ENCODE peak calls at places on chromosomes 16 and 17, in five cellular contexts. N, U, T, G and V are unnamed samples.

GRCh38 chr17:83173997-83174858 is 94.8 kb downstream of the METRNL start:
- ATAC-seq in N (no peak), U (no peak), T (no peak), G (peak), V (no peak)

GRCh38 chr16:4241601-4242270 is at the start of gene SRL:
- ATAC-seq in N (no peak), U (peak), T (no peak), G (peak), V (no peak)

GRCh38 chr17:20294120-20294519 is 173.2 kb downstream of the LGALS9B start:
- ATAC-seq in N (no peak), U (no peak), T (no peak), G (no peak), V (no peak)

GRCh38 chr17:73998246-73999220 is 204.9 kb upstream of the RPL38 start:
- ATAC-seq in N (peak), U (peak), T (peak), G (peak), V (peak)

GRCh38 chr17:50318551-50319310 is 27.2 kb upstream of the XYLT2 start:
- ATAC-seq in N (no peak), U (no peak), T (no peak), G (no peak), V (no peak)

GRCh38 chr17:41634639-41635038 is 10.3 kb upstream of the KRT17 start:
- ATAC-seq in N (no peak), U (no peak), T (no peak), G (no peak), V (no peak)

GRCh38 chr17:49723423-49723822 is 15.7 kb upstream of the SLC35B1 start:
- ATAC-seq in N (no peak), U (peak), T (no peak), G (peak), V (no peak)

GRCh38 chr17:11485802-11486421 is 112.4 kb upstream of the DNAH9 start:
- ATAC-seq in N (no peak), U (no peak), T (no peak), G (no peak), V (no peak)

GRCh38 chr16:88479795-88480760 is 27.0 kb downstream of the ZFPM1 start:
- ATAC-seq in N (peak), U (no peak), T (peak), G (peak), V (peak)

GRCh38 chr17:20203761-20204263 is 194.7 kb downstream of the SPECC1 start:
- ATAC-seq in N (no peak), U (peak), T (no peak), G (no peak), V (no peak)

GRCh38 chr17:62865586-62865985 is 57.5 kb upstream of the MARCHF10 start:
- ATAC-seq in N (no peak), U (no peak), T (no peak), G (no peak), V (no peak)

GRCh38 chr17:70251704-70252103 is 82.4 kb downstream of the KCNJ2 start:
- ATAC-seq in N (no peak), U (no peak), T (no peak), G (no peak), V (no peak)

GRCh38 chr17:19677736-19678379 is 29.3 kb downstream of the ALDH3A2 start:
- ATAC-seq in N (no peak), U (no peak), T (no peak), G (no peak), V (no peak)

GRCh38 chr17:64423881-64424280 is 25.0 kb upstream of the MILR1 start:
- ATAC-seq in N (no peak), U (peak), T (no peak), G (no peak), V (no peak)

GRCh38 chr16:72848759-72849664 is 198.9 kb downstream of the ZFHX3 start:
- ATAC-seq in N (no peak), U (peak), T (no peak), G (peak), V (no peak)

GRCh38 chr16:89922477-89922883 is 662 bp upstream of the TUBB3 start:
- ATAC-seq in N (no peak), U (no peak), T (no peak), G (no peak), V (no peak)

GRCh38 chr17:59470624-59471297 is 94.6 kb upstream of the DHX40 start:
- ATAC-seq in N (no peak), U (no peak), T (no peak), G (no peak), V (no peak)

GRCh38 chr17:61496957-61497653 is 44.9 kb downstream of the TBX4 start:
- ATAC-seq in N (no peak), U (no peak), T (no peak), G (no peak), V (no peak)

GRCh38 chr17:66240630-66241029 is 11.4 kb upstream of the APOH start:
- ATAC-seq in N (no peak), U (no peak), T (no peak), G (no peak), V (no peak)

GRCh38 chr16:89364603-89365002 is 125.8 kb downstream of the ANKRD11 start:
- ATAC-seq in N (no peak), U (no peak), T (no peak), G (no peak), V (no peak)

GRCh38 chr17:78127888-78128615 is 503 bp downstream of the TMC6 start:
- ATAC-seq in N (no peak), U (peak), T (no peak), G (peak), V (no peak)

GRCh38 chr17:77186141-77186604 is 45.4 kb downstream of the SEC14L1 start:
- ATAC-seq in N (no peak), U (no peak), T (peak), G (peak), V (no peak)

GRCh38 chr17:73304438-73304837 is 7.4 kb downstream of the CDC42EP4 start:
- ATAC-seq in N (no peak), U (no peak), T (no peak), G (peak), V (no peak)

GRCh38 chr16:1734816-1735215 is 28.8 kb downstream of the MAPK8IP3 start:
- ATAC-seq in N (no peak), U (no peak), T (no peak), G (no peak), V (no peak)